ENCODE peak calls at places on chromosome 6, in four cellular contexts. One of them, this sample, is unnamed.

GRCh38 chr6:148388477-148388876 is 45.8 kb downstream of the SASH1 start:
- DNase-seq in T-helper 2 cell: no peak
- DNase-seq in activated CD4-positive, alpha-beta T cell treated with anti-CD3 and anti-CD28 coated beads for 24 hours: no peak
- DNase-seq in kidney glomerular epithelial cell: no peak
- DNase-seq in this sample: no peak

GRCh38 chr6:48541669-48542068 is 430.7 kb upstream of the PTCHD4 start:
- DNase-seq in T-helper 2 cell: no peak
- DNase-seq in activated CD4-positive, alpha-beta T cell treated with anti-CD3 and anti-CD28 coated beads for 24 hours: no peak
- DNase-seq in kidney glomerular epithelial cell: peak
- DNase-seq in this sample: no peak

GRCh38 chr6:2877057-2877882 is 25.8 kb downstream of the SERPINB9 start:
- DNase-seq in T-helper 2 cell: no peak
- DNase-seq in activated CD4-positive, alpha-beta T cell treated with anti-CD3 and anti-CD28 coated beads for 24 hours: no peak
- DNase-seq in kidney glomerular epithelial cell: peak
- DNase-seq in this sample: peak

GRCh38 chr6:136226027-136226673 is 24.0 kb downstream of the MTFR2 start:
- DNase-seq in T-helper 2 cell: peak
- DNase-seq in activated CD4-positive, alpha-beta T cell treated with anti-CD3 and anti-CD28 coated beads for 24 hours: peak
- DNase-seq in kidney glomerular epithelial cell: peak
- DNase-seq in this sample: peak

GRCh38 chr6:109292983-109293586 is 89.2 kb downstream of the CD164 start:
- DNase-seq in T-helper 2 cell: no peak
- DNase-seq in activated CD4-positive, alpha-beta T cell treated with anti-CD3 and anti-CD28 coated beads for 24 hours: no peak
- DNase-seq in kidney glomerular epithelial cell: no peak
- DNase-seq in this sample: no peak

GRCh38 chr6:145669627-145670034 is 65.7 kb downstream of the EPM2A start:
- DNase-seq in T-helper 2 cell: no peak
- DNase-seq in activated CD4-positive, alpha-beta T cell treated with anti-CD3 and anti-CD28 coated beads for 24 hours: no peak
- DNase-seq in kidney glomerular epithelial cell: peak
- DNase-seq in this sample: no peak

GRCh38 chr6:160667854-160668481 is 3.9 kb upstream of the LPA start:
- DNase-seq in T-helper 2 cell: peak
- DNase-seq in activated CD4-positive, alpha-beta T cell treated with anti-CD3 and anti-CD28 coated beads for 24 hours: peak
- DNase-seq in kidney glomerular epithelial cell: peak
- DNase-seq in this sample: peak

GRCh38 chr6:118588626-118589025 is 40.5 kb downstream of the PLN start:
- DNase-seq in T-helper 2 cell: no peak
- DNase-seq in activated CD4-positive, alpha-beta T cell treated with anti-CD3 and anti-CD28 coated beads for 24 hours: no peak
- DNase-seq in kidney glomerular epithelial cell: no peak
- DNase-seq in this sample: no peak

GRCh38 chr6:73704260-73704659 is 8.3 kb downstream of the CD109 start:
- DNase-seq in T-helper 2 cell: peak
- DNase-seq in activated CD4-positive, alpha-beta T cell treated with anti-CD3 and anti-CD28 coated beads for 24 hours: no peak
- DNase-seq in kidney glomerular epithelial cell: peak
- DNase-seq in this sample: peak

GRCh38 chr6:107706516-107706915 is 117.6 kb downstream of the SCML4 start:
- DNase-seq in T-helper 2 cell: no peak
- DNase-seq in activated CD4-positive, alpha-beta T cell treated with anti-CD3 and anti-CD28 coated beads for 24 hours: no peak
- DNase-seq in kidney glomerular epithelial cell: no peak
- DNase-seq in this sample: no peak

GRCh38 chr6:72350256-72350875 is 271.5 kb upstream of the KCNQ5 start:
- DNase-seq in T-helper 2 cell: no peak
- DNase-seq in activated CD4-positive, alpha-beta T cell treated with anti-CD3 and anti-CD28 coated beads for 24 hours: no peak
- DNase-seq in kidney glomerular epithelial cell: no peak
- DNase-seq in this sample: no peak

This sample was measured in hepatocyte.